ENCODE peak calls at places on chromosomes 7 and 10, in nine cellular contexts. R is CD4-positive, alpha-beta T cell; U is epithelial cell of esophagus; D is endodermal cell; E is fibroblast of the aortic adventitia; Q is B cell; B is right lobe of liver; Y is AG09309; Z is mesothelial cell of epicardium. P is an unnamed sample.

GRCh38 chr10:20890491-20891337 is 6.4 kb downstream of the NEBL start:
- DNase-seq in R (no peak), U (peak), D (peak), E (peak), Q (no peak), B (no peak), Y (no peak), Z (no peak), P (no peak)

GRCh38 chr7:16178069-16178468 is 243.3 kb downstream of the CRPPA start:
- DNase-seq in R (no peak), U (no peak), D (no peak), E (no peak), Q (no peak), B (no peak), Y (no peak), Z (no peak), P (no peak)

GRCh38 chr7:64098-64521 is 128.3 kb upstream of the FAM20C start:
- DNase-seq in R (no peak), U (peak), D (peak), E (peak), Q (no peak), B (peak), Y (no peak), Z (no peak), P (peak)

GRCh38 chr10:118241229-118242137 is 100.6 kb downstream of the FAM204A start:
- DNase-seq in R (peak), U (peak), D (peak), E (peak), Q (peak), B (peak), Y (peak), Z (peak), P (no peak)

GRCh38 chr10:642186-642890 is 47.1 kb downstream of the DIP2C start:
- DNase-seq in R (no peak), U (no peak), D (no peak), E (no peak), Q (no peak), B (no peak), Y (no peak), Z (no peak), P (no peak)

GRCh38 chr10:104766341-104766740 is 125.3 kb downstream of the SORCS3 start:
- DNase-seq in R (no peak), U (peak), D (no peak), E (peak), Q (no peak), B (no peak), Y (no peak), Z (no peak), P (no peak)

GRCh38 chr7:157499121-157499834 is 162.5 kb downstream of the DNAJB6 start:
- DNase-seq in R (no peak), U (no peak), D (peak), E (no peak), Q (no peak), B (no peak), Y (no peak), Z (no peak), P (peak)

GRCh38 chr7:68122806-68123205 is 1126.2 kb downstream of the TYW1 start:
- DNase-seq in R (no peak), U (no peak), D (no peak), E (no peak), Q (no peak), B (no peak), Y (no peak), Z (no peak), P (no peak)

GRCh38 chr7:2956526-2957368 is 86.9 kb downstream of the CARD11 start:
- DNase-seq in R (no peak), U (peak), D (peak), E (peak), Q (no peak), B (no peak), Y (no peak), Z (no peak), P (peak)

GRCh38 chr10:60086421-60086820 is 180.1 kb upstream of the CCDC6 start:
- DNase-seq in R (no peak), U (no peak), D (no peak), E (no peak), Q (no peak), B (no peak), Y (no peak), Z (no peak), P (no peak)

GRCh38 chr10:48604039-48604407 is 850 bp downstream of the ARHGAP22 start:
- DNase-seq in R (no peak), U (no peak), D (peak), E (no peak), Q (no peak), B (no peak), Y (no peak), Z (no peak), P (no peak)

GRCh38 chr7:50962962-50963374 is 180.3 kb upstream of the GRB10 start:
- DNase-seq in R (no peak), U (peak), D (peak), E (peak), Q (no peak), B (peak), Y (no peak), Z (no peak), P (no peak)

GRCh38 chr10:119395287-119396007 is 147.1 kb downstream of the RGS10 start:
- DNase-seq in R (no peak), U (no peak), D (peak), E (peak), Q (peak), B (peak), Y (no peak), Z (no peak), P (no peak)

GRCh38 chr7:141198191-141198958 is 124.5 kb downstream of the TMEM178B start:
- DNase-seq in R (no peak), U (no peak), D (no peak), E (no peak), Q (no peak), B (no peak), Y (no peak), Z (no peak), P (no peak)

GRCh38 chr10:31146496-31147219 is 115.0 kb upstream of the ZNF438 start:
- DNase-seq in R (no peak), U (peak), D (no peak), E (peak), Q (no peak), B (no peak), Y (peak), Z (no peak), P (no peak)

GRCh38 chr7:77855371-77856083 is 57.0 kb downstream of the PHTF2 start:
- DNase-seq in R (no peak), U (no peak), D (no peak), E (peak), Q (no peak), B (peak), Y (no peak), Z (no peak), P (no peak)

GRCh38 chr7:20601121-20601520 is 14.3 kb upstream of the ABCB5 start:
- DNase-seq in R (no peak), U (no peak), D (no peak), E (peak), Q (no peak), B (no peak), Y (no peak), Z (no peak), P (no peak)

GRCh38 chr10:61692447-61692846 is 29.7 kb downstream of the CABCOCO1 start:
- DNase-seq in R (no peak), U (peak), D (no peak), E (no peak), Q (no peak), B (no peak), Y (no peak), Z (no peak), P (no peak)

GRCh38 chr10:70334526-70335245 is 47.7 kb downstream of the LRRC20 start:
- DNase-seq in R (no peak), U (no peak), D (no peak), E (no peak), Q (no peak), B (no peak), Y (no peak), Z (no peak), P (peak)

GRCh38 chr7:16914771-16915170 is 33.0 kb upstream of the AGR3 start:
- DNase-seq in R (no peak), U (peak), D (no peak), E (no peak), Q (no peak), B (no peak), Y (no peak), Z (no peak), P (no peak)

GRCh38 chr7:29017666-29018065 is 59.5 kb upstream of the TRIL start:
- DNase-seq in R (no peak), U (no peak), D (no peak), E (peak), Q (no peak), B (no peak), Y (no peak), Z (no peak), P (no peak)

GRCh38 chr10:23453465-23453864 is 14.6 kb downstream of the OTUD1 start:
- DNase-seq in R (no peak), U (peak), D (no peak), E (no peak), Q (no peak), B (no peak), Y (no peak), Z (no peak), P (no peak)

GRCh38 chr10:97138174-97138573 is 47.6 kb downstream of the SLIT1 start:
- DNase-seq in R (no peak), U (peak), D (peak), E (no peak), Q (no peak), B (peak), Y (no peak), Z (no peak), P (no peak)

GRCh38 chr10:3785849-3786290 is 861 bp upstream of the KLF6 start:
- DNase-seq in R (peak), U (peak), D (peak), E (peak), Q (peak), B (peak), Y (no peak), Z (no peak), P (no peak)

GRCh38 chr10:79443338-79444242 is 1.8 kb downstream of the ZCCHC24 start:
- DNase-seq in R (no peak), U (no peak), D (no peak), E (no peak), Q (no peak), B (no peak), Y (no peak), Z (no peak), P (no peak)

GRCh38 chr7:155931386-155932085 is 119.3 kb upstream of the SHH start:
- DNase-seq in R (no peak), U (no peak), D (no peak), E (no peak), Q (no peak), B (no peak), Y (no peak), Z (no peak), P (no peak)

GRCh38 chr10:62437696-62438095 is 63.5 kb downstream of the ZNF365 start:
- DNase-seq in R (no peak), U (peak), D (no peak), E (peak), Q (no peak), B (no peak), Y (peak), Z (no peak), P (no peak)

GRCh38 chr10:32379314-32379949 is 32.5 kb upstream of the EPC1 start:
- DNase-seq in R (no peak), U (peak), D (peak), E (peak), Q (no peak), B (no peak), Y (no peak), Z (no peak), P (no peak)

GRCh38 chr10:113060221-113061053 is 110.4 kb downstream of the TCF7L2 start:
- DNase-seq in R (no peak), U (no peak), D (peak), E (peak), Q (no peak), B (no peak), Y (no peak), Z (no peak), P (no peak)

GRCh38 chr7:128108129-128108528 is 76.9 kb upstream of the LRRC4 start:
- DNase-seq in R (no peak), U (no peak), D (no peak), E (no peak), Q (no peak), B (no peak), Y (no peak), Z (no peak), P (no peak)

GRCh38 chr7:129401228-129401967 is 32.8 kb upstream of the STRIP2 start:
- DNase-seq in R (no peak), U (peak), D (peak), E (no peak), Q (no peak), B (no peak), Y (no peak), Z (no peak), P (no peak)

GRCh38 chr10:45509491-45509890 is 135.5 kb downstream of the ALOX5 start:
- DNase-seq in R (no peak), U (peak), D (no peak), E (no peak), Q (no peak), B (no peak), Y (no peak), Z (no peak), P (no peak)

GRCh38 chr7:138325434-138325833 is 134.6 kb upstream of the TRIM24 start:
- DNase-seq in R (no peak), U (peak), D (no peak), E (no peak), Q (no peak), B (no peak), Y (no peak), Z (no peak), P (no peak)

GRCh38 chr10:82889703-82890102 is 1014.7 kb downstream of the NRG3 start:
- DNase-seq in R (no peak), U (no peak), D (no peak), E (no peak), Q (no peak), B (no peak), Y (no peak), Z (no peak), P (no peak)

GRCh38 chr7:74579800-74580685 is 77.5 kb upstream of the GTF2I start:
- DNase-seq in R (no peak), U (peak), D (peak), E (peak), Q (no peak), B (peak), Y (no peak), Z (no peak), P (no peak)

GRCh38 chr10:44650576-44651394 is 260.4 kb upstream of the TMEM72 start:
- DNase-seq in R (no peak), U (no peak), D (no peak), E (peak), Q (no peak), B (no peak), Y (no peak), Z (no peak), P (no peak)

GRCh38 chr10:12194752-12195271 is 879 bp downstream of the NUDT5 start:
- DNase-seq in R (peak), U (peak), D (peak), E (peak), Q (no peak), B (peak), Y (no peak), Z (no peak), P (no peak)

GRCh38 chr10:12782537-12782936 is 219.0 kb downstream of the CCDC3 start:
- DNase-seq in R (no peak), U (peak), D (peak), E (peak), Q (no peak), B (peak), Y (no peak), Z (no peak), P (no peak)

GRCh38 chr10:63206997-63207952 is 74.1 kb downstream of the NRBF2 start:
- DNase-seq in R (no peak), U (peak), D (no peak), E (peak), Q (peak), B (no peak), Y (peak), Z (no peak), P (no peak)

DNA sequence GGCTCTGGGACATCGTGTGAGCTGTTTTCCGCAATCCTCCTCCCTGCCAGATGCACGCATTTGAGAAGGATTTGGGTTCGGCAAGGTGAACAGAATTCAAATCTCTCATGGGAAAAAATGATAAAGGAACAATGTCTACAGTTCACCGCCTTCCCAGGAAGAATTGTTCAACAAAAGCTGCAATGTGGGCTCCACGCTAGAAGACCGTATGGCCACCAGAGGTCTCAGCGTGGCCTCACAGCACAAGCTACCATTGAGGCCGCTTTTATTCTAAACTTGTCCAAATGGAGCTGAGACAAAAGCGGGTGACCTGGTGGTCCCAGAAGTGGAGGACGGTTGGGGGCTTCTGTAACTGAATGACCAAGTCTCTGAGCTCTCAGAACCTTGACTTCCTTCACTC is 733.1 kb downstream of the PARD3 start:
- DNase-seq in R (no peak), U (no peak), D (peak), E (no peak), Q (no peak), B (no peak), Y (no peak), Z (no peak), P (no peak)
- TF ChIP-seq CTCF in R (no peak), U (no peak), D (peak), E (no peak), Q (no peak), B (no peak), Y (peak), Z (no peak), P (peak)

DNA sequence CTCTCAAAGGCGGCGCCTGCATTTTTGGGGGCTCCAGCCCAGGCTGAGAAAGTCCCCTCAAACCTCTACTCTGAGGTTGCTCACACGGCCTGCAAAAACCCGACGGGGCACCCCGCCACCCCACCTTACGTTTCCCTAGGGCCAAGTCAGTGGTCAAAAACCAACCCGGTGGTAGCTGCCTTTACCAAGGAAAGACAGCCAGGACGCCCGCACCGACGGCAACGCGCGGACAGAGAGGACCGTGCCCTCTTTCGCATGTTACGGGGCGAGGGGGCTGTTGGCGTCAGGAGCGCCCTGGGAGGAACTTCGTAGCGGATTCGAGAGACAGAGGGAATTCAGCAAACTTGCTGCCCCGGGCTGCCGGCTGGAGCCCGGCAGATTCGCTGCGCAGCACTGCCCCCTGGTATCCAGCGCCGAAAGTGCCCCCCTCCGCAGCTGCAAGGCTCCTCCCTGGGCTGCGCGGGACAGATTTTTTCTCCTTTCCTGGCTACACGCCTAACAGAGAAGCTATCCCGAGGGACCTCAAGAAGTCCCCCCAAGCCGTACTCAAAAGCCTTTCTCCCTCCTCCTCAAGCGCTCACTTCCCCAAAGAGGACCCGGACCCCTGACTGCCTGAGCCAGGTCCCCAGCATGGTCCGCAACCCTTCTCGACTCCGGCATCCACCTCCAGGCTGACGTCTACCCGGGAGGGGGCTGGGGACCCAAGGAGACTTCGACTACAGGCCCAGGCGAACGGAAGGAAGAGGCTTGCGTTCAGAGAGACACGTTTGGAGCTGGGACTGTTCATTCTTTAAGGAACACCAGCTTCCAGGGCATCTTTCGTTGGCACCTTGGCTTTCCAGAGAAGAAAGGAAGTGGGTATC is 27.7 kb upstream of the VAX1 start:
- DNase-seq in R (no peak), U (peak), D (peak), E (peak), Q (no peak), B (peak), Y (no peak), Z (peak), P (no peak)
- TF ChIP-seq CTCF in R (no peak), U (peak), D (peak), E (peak), Q (no peak), B (peak), Y (peak), Z (peak), P (peak)

GRCh38 chr10:14184841-14185500 is 145.8 kb downstream of the FRMD4A start:
- DNase-seq in R (peak), U (peak), D (peak), E (no peak), Q (peak), B (no peak), Y (no peak), Z (no peak), P (no peak)

GRCh38 chr10:14182781-14183180 is 147.9 kb downstream of the FRMD4A start:
- DNase-seq in R (no peak), U (no peak), D (no peak), E (no peak), Q (no peak), B (no peak), Y (no peak), Z (no peak), P (no peak)

GRCh38 chr10:14185501-14186045 is 145.2 kb downstream of the FRMD4A start:
- DNase-seq in R (peak), U (peak), D (peak), E (no peak), Q (peak), B (no peak), Y (no peak), Z (no peak), P (no peak)

GRCh38 chr10:14190702-14191101 is 140.0 kb downstream of the FRMD4A start:
- DNase-seq in R (no peak), U (no peak), D (no peak), E (no peak), Q (no peak), B (no peak), Y (no peak), Z (no peak), P (no peak)

DNA sequence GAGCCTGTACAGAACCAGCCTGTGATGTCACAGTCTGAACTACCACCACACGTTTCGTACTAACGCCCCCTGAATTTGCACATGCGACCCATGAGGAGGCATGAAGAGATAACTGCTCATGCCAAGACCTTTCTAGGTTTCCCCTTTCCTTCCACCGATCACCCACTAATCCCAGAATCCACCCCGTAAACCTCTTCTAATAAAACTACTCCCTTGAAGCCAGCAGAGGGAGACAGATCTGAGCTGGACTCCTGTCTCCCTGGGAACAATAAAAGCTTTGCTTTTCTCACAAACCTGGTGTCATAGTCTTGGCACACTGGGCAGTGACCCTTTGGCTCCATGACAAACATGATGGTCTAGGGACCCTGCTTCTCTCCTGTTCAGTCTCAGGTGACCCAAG is 144.5 kb downstream of the FRMD4A start:
- DNase-seq in R (no peak), U (peak), D (peak), E (no peak), Q (no peak), B (no peak), Y (no peak), Z (no peak), P (no peak)
- TF ChIP-seq CTCF in R (no peak), U (peak), D (peak), E (no peak), Q (no peak), B (no peak), Y (peak), Z (no peak), P (peak)

GRCh38 chr7:24337180-24337579 is 53.2 kb downstream of the NPY start:
- DNase-seq in R (no peak), U (peak), D (peak), E (no peak), Q (no peak), B (no peak), Y (no peak), Z (no peak), P (no peak)
- TF ChIP-seq CTCF in R (no peak), U (no peak), D (no peak), E (no peak), Q (no peak), B (no peak), Y (no peak), Z (no peak), P (no peak)

DNA sequence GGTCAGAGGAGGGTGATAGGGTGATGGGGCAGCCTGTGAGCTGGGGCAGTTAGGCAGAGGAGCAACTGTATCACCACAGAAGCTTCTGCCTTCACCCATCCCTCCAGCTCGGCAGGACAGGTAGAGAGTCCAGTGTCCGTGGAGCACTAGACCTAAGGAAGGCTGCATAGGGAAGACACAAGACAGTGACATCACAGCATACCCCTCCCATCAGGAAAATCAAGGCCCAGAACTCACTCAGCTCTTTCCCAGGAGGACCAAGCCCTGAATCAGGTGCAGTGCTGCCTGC is 229.5 kb upstream of the PRSS1 start:
- DNase-seq in R (no peak), U (no peak), D (no peak), E (no peak), Q (no peak), B (no peak), Y (no peak), Z (no peak), P (no peak)
- TF ChIP-seq CTCF in R (no peak), U (no peak), D (no peak), E (no peak), Q (no peak), B (no peak), Y (no peak), Z (no peak), P (no peak)

P was measured in chondrocyte.